ENCODE peak calls at places on chromosomes 6 and 20, in nine cellular contexts. S is AG09309, J is cardiac muscle cell, O is HCT116, G is lower leg skin, C is astrocyte of the spinal cord, E is upper lobe of right lung, D is astrocyte, X is Peyer's patch. N is an unnamed sample.

GRCh38 chr6:38034269-38034914 is 214.9 kb downstream of the ZFAND3 start:
- DNase-seq in S (peak; percentile 45), J (peak; percentile 32), O (peak; percentile 23), G (no peak), C (peak; percentile 67), E (no peak), D (peak; percentile 44), X (no peak), N (peak; percentile 64)

GRCh38 chr20:44253528-44253927 is 6.4 kb downstream of the GDAP1L1 start:
- DNase-seq in S (no peak), J (no peak), O (no peak), G (no peak), C (no peak), E (no peak), D (no peak), X (no peak), N (no peak)

GRCh38 chr6:72948153-72948552 is 277.1 kb downstream of the KHDC1L start:
- DNase-seq in S (no peak), J (no peak), O (no peak), G (no peak), C (no peak), E (no peak), D (no peak), X (no peak), N (no peak)

GRCh38 chr6:166313255-166314070 is 5.3 kb upstream of the PRR18 start:
- DNase-seq in S (peak; percentile 8), J (peak; percentile 73), O (peak; percentile 53), G (no peak), C (peak; percentile 46), E (no peak), D (peak; percentile 11), X (peak; percentile 57), N (peak; percentile 36)

GRCh38 chr20:37328149-37328945 is 17.6 kb upstream of the SRC start:
- DNase-seq in S (no peak), J (no peak), O (no peak), G (no peak), C (no peak), E (peak; percentile 55), D (no peak), X (no peak), N (no peak)

GRCh38 chr6:68740828-68741500 is 105.9 kb downstream of the ADGRB3 start:
- DNase-seq in S (no peak), J (peak; percentile 17), O (no peak), G (no peak), C (no peak), E (no peak), D (no peak), X (no peak), N (no peak)

GRCh38 chr20:44079291-44079690 is 107.7 kb downstream of the JPH2 start:
- DNase-seq in S (no peak), J (no peak), O (no peak), G (no peak), C (no peak), E (peak; percentile 40), D (no peak), X (no peak), N (no peak)

GRCh38 chr6:26295691-26296555 is 69.1 kb upstream of the BTN3A2 start:
- DNase-seq in S (no peak), J (no peak), O (peak; percentile 61), G (no peak), C (peak; percentile 80), E (no peak), D (peak; percentile 70), X (no peak), N (peak; percentile 82)

GRCh38 chr20:20173269-20173668 is 120.9 kb downstream of the CFAP61 start:
- DNase-seq in S (no peak), J (no peak), O (no peak), G (no peak), C (no peak), E (no peak), D (no peak), X (no peak), N (no peak)

GRCh38 chr6:125031385-125031784 is 69.1 kb downstream of the RNF217 start:
- DNase-seq in S (no peak), J (no peak), O (no peak), G (no peak), C (no peak), E (no peak), D (no peak), X (no peak), N (no peak)

GRCh38 chr20:5074050-5074674 is 45.6 kb downstream of the PCNA start:
- DNase-seq in S (no peak), J (no peak), O (no peak), G (no peak), C (no peak), E (no peak), D (no peak), X (no peak), N (no peak)

GRCh38 chr6:109595998-109596397 is 95.0 kb downstream of the AK9 start:
- DNase-seq in S (peak; percentile 27), J (no peak), O (peak; percentile 18), G (no peak), C (peak; percentile 5), E (no peak), D (peak; percentile 12), X (no peak), N (peak; percentile 42)

GRCh38 chr6:39040080-39040673 is 8.4 kb upstream of the GLP1R start:
- DNase-seq in S (no peak), J (no peak), O (no peak), G (no peak), C (no peak), E (no peak), D (no peak), X (no peak), N (no peak)

GRCh38 chr6:27948237-27948636 is 8.8 kb upstream of the OR2B6 start:
- DNase-seq in S (no peak), J (no peak), O (no peak), G (no peak), C (no peak), E (no peak), D (no peak), X (no peak), N (no peak)

GRCh38 chr6:16270178-16270794 is 31.9 kb downstream of the GMPR start:
- DNase-seq in S (no peak), J (no peak), O (no peak), G (no peak), C (no peak), E (no peak), D (no peak), X (no peak), N (no peak)

DNA sequence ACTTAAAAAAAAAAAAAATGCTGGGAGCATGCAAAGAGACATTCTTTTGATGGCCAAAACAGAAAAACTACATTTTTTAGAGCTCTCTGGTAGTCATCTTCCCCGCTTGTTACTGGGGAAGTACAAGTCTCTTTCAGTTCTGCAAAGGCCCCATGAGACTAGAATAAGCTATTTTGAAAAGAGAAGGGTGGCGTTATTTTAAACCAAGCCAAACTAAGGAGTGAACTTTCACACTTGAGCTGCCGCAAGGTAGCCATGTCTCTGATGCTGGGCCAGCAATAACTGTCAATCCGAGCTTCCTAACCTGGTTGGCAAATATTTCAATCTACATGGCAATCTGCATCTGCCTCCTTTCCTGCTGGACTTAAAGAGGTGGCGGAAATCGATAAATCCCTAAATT is 96.7 kb downstream of the L3MBTL3 start:
- DNase-seq in S (no peak), J (no peak), O (no peak), G (no peak), C (no peak), E (no peak), D (no peak), X (no peak), N (no peak)
- H3K4me3 ChIP-seq in S (no peak overlapping the region), J (no peak overlapping the region), O (no peak overlapping the region), G (no peak overlapping the region), C (no peak overlapping the region), E (no peak overlapping the region), D (no peak overlapping the region), X (no peak overlapping the region), N (no peak overlapping the region)

GRCh38 chr6:34074064-34074739 is 71.7 kb downstream of the GRM4 start:
- DNase-seq in S (no peak), J (no peak), O (no peak), G (no peak), C (no peak), E (no peak), D (no peak), X (no peak), N (no peak)
- TF ChIP-seq CTCF in S (no peak), J (no peak), O (no peak), G (no peak), C (no peak), E (no peak), D (no peak), X (no peak), N (no peak)

GRCh38 chr20:40538126-40538525 is 150.9 kb downstream of the MAFB start:
- DNase-seq in S (no peak), J (no peak), O (no peak), G (no peak), C (no peak), E (no peak), D (no peak), X (no peak), N (no peak)

GRCh38 chr20:40545478-40545877 is 143.6 kb downstream of the MAFB start:
- DNase-seq in S (no peak), J (no peak), O (no peak), G (no peak), C (no peak), E (no peak), D (no peak), X (no peak), N (no peak)

GRCh38 chr20:40536866-40537265 is 152.2 kb downstream of the MAFB start:
- DNase-seq in S (no peak), J (no peak), O (no peak), G (peak; percentile 21), C (no peak), E (no peak), D (no peak), X (no peak), N (no peak)

GRCh38 chr20:40540163-40540562 is 148.9 kb downstream of the MAFB start:
- DNase-seq in S (no peak), J (no peak), O (no peak), G (no peak), C (no peak), E (no peak), D (no peak), X (no peak), N (no peak)

GRCh38 chr20:40542065-40542464 is 147.0 kb downstream of the MAFB start:
- DNase-seq in S (no peak), J (no peak), O (no peak), G (no peak), C (no peak), E (no peak), D (no peak), X (no peak), N (no peak)
- H3K4me3 ChIP-seq in S (no peak overlapping the region), J (no peak overlapping the region), O (no peak overlapping the region), G (no peak overlapping the region), C (no peak overlapping the region), E (no peak overlapping the region), D (no peak overlapping the region), X (no peak overlapping the region), N (no peak overlapping the region)

DNA sequence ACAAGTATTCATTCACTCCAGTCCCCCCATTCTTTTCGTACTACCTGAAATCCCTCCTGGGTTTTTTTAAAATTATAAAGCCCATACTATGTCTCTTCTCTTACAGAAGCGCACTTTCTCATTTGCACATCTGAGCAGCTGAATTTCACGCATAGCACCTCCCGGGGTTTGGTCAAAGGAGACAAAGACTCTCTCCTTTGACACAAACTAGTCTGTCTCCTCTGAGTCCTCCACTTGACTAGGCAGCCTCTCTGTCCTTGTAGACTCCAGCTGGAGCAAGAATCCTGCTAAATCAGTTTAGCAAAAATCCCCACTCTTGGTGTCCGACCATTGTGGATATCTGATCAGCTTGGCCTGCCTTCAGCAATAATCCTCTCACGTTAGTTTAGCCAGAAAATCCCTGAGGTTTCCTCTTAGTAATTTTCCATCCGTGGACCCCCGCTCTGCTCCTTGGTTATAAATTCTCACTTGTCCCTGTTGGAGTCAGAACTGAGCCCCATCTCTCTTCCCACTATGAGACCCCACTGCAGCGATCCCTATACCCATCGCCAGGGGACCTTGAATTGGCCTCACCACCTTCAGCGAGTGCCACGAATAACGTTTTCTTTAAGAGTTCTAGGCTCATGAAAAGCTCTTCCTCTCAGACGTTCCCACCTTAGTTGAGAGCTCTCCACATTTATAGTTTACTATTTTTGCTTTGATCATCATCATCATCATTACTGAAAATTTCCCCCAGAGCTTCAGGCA is 29.0 kb downstream of the PDYN start:
- DNase-seq in S (no peak), J (no peak), O (no peak), G (no peak), C (no peak), E (no peak), D (no peak), X (no peak), N (no peak)
- TF ChIP-seq CTCF in S (peak; percentile 26), J (peak; percentile 32), O (no peak), G (no peak), C (peak; percentile 14), E (no peak), D (peak; percentile 17), X (no peak), N (peak; percentile 16)